ENCODE peak calls at places on chromosomes 7 and 10, in eight cellular contexts. A is AG04450; O is astrocyte of the spinal cord; U is skeletal muscle cell; K is Calu3; C is Peyer's patch; E is CD4-positive, alpha-beta memory T cell; G is HepG2. Q is an unnamed sample.

GRCh38 chr10:13417459-13418126 is 69.5 kb upstream of the SEPHS1 start:
- DNase-seq in A (no peak), O (no peak), U (no peak), K (no peak), C (no peak), E (no peak), G (no peak), Q (no peak)

GRCh38 chr10:90993340-90993739 is 72.5 kb upstream of the ANKRD1 start:
- DNase-seq in A (no peak), O (no peak), U (no peak), K (no peak), C (no peak), E (no peak), G (no peak), Q (no peak)

GRCh38 chr10:71077143-71077581 is 135.2 kb upstream of the UNC5B start:
- DNase-seq in A (no peak), O (no peak), U (no peak), K (no peak), C (peak; percentile 28), E (no peak), G (no peak), Q (no peak)

GRCh38 chr10:82267465-82267864 is 392.5 kb downstream of the NRG3 start:
- DNase-seq in A (no peak), O (no peak), U (no peak), K (no peak), C (no peak), E (no peak), G (no peak), Q (no peak)

GRCh38 chr7:31811650-31812461 is 124.8 kb downstream of the PPP1R17 start:
- DNase-seq in A (no peak), O (peak; percentile 48), U (peak; percentile 92), K (no peak), C (no peak), E (no peak), G (no peak), Q (no peak)

GRCh38 chr7:2812831-2813230 is 31.3 kb downstream of the GNA12 start:
- DNase-seq in A (no peak), O (no peak), U (no peak), K (no peak), C (no peak), E (no peak), G (no peak), Q (no peak)

GRCh38 chr7:90383879-90384278 is 19.4 kb upstream of the CLDN12 start:
- DNase-seq in A (peak; percentile 15), O (peak; percentile 52), U (no peak), K (no peak), C (no peak), E (no peak), G (no peak), Q (no peak)

GRCh38 chr7:135100856-135101255 is 47.0 kb upstream of the TMEM140 start:
- DNase-seq in A (no peak), O (peak; percentile 4), U (no peak), K (no peak), C (no peak), E (no peak), G (no peak), Q (no peak)

GRCh38 chr10:79331226-79331625 is 16.0 kb upstream of the PPIF start:
- DNase-seq in A (no peak), O (no peak), U (no peak), K (no peak), C (no peak), E (no peak), G (no peak), Q (no peak)

GRCh38 chr10:8048281-8049008 is 6.0 kb upstream of the GATA3 start:
- DNase-seq in A (no peak), O (no peak), U (no peak), K (no peak), C (no peak), E (peak; percentile 74), G (no peak), Q (no peak)